ENCODE peak calls at places on chromosomes 3 and 15, in five cellular contexts. V, U, J, Q and O are unnamed samples.

GRCh38 chr15:49809894-49810594 is 189.2 kb downstream of the DTWD1 start:
- DNase-seq in V (no peak), U (no peak), J (no peak), Q (no peak), O (no peak)

GRCh38 chr3:98692787-98693473 is 70.2 kb upstream of the ST3GAL6 start:
- DNase-seq in V (no peak), U (no peak), J (no peak), Q (no peak), O (no peak)

GRCh38 chr3:184275961-184276910 is at the start of gene ECE2:
- DNase-seq in V (no peak), U (no peak), J (no peak), Q (no peak), O (no peak)

GRCh38 chr15:74179983-74180688 is 6.6 kb downstream of the ISLR start:
- DNase-seq in V (no peak), U (no peak), J (no peak), Q (no peak), O (no peak)

GRCh38 chr3:45664558-45664957 is 24.6 kb upstream of the SACM1L start:
- DNase-seq in V (no peak), U (no peak), J (no peak), Q (no peak), O (no peak)

GRCh38 chr15:85570331-85570730 is 189.9 kb downstream of the AKAP13 start:
- DNase-seq in V (no peak), U (no peak), J (no peak), Q (no peak), O (no peak)

GRCh38 chr15:59550961-59551360 is 60.6 kb upstream of the GCNT3 start:
- DNase-seq in V (no peak), U (no peak), J (no peak), Q (no peak), O (no peak)

GRCh38 chr3:1571736-1572135 is 478.9 kb downstream of the CNTN6 start:
- DNase-seq in V (no peak), U (no peak), J (no peak), Q (no peak), O (no peak)

GRCh38 chr3:177123820-177124219 is 73.5 kb downstream of the TBL1XR1 start:
- DNase-seq in V (no peak), U (no peak), J (no peak), Q (no peak), O (no peak)

GRCh38 chr3:62622553-62623174 is 249.3 kb upstream of the FEZF2 start:
- DNase-seq in V (peak), U (no peak), J (no peak), Q (no peak), O (no peak)

GRCh38 chr15:77019476-77020331 is 24.8 kb downstream of the PSTPIP1 start:
- DNase-seq in V (no peak), U (no peak), J (no peak), Q (no peak), O (no peak)

GRCh38 chr3:64220161-64220560 is 5.1 kb downstream of the PRICKLE2 start:
- DNase-seq in V (no peak), U (no peak), J (no peak), Q (no peak), O (no peak)

GRCh38 chr3:117656391-117656790 is 946.8 kb downstream of the TUSC7 start:
- DNase-seq in V (no peak), U (no peak), J (no peak), Q (no peak), O (no peak)

GRCh38 chr3:4720316-4721075 is 227.3 kb downstream of the ITPR1 start:
- DNase-seq in V (no peak), U (no peak), J (no peak), Q (peak), O (no peak)

GRCh38 chr15:69398541-69398940 is 15.6 kb upstream of the KIF23 start:
- DNase-seq in V (no peak), U (no peak), J (no peak), Q (no peak), O (no peak)

GRCh38 chr3:184599143-184599542 is 37.6 kb downstream of the EPHB3 start:
- DNase-seq in V (no peak), U (no peak), J (no peak), Q (no peak), O (no peak)

GRCh38 chr15:64152507-64153387 is 1.2 kb downstream of the SNX22 start:
- DNase-seq in V (no peak), U (no peak), J (no peak), Q (no peak), O (no peak)

GRCh38 chr15:27324871-27325270 is 353.9 kb downstream of the GABRG3 start:
- DNase-seq in V (no peak), U (no peak), J (no peak), Q (no peak), O (no peak)

GRCh38 chr3:13708871-13709595 is 160.1 kb downstream of the FBLN2 start:
- DNase-seq in V (no peak), U (no peak), J (peak), Q (no peak), O (no peak)

GRCh38 chr3:11430207-11430606 is 158.0 kb downstream of the ATG7 start:
- DNase-seq in V (no peak), U (no peak), J (no peak), Q (no peak), O (no peak)

GRCh38 chr3:128489860-128490649 is 2.9 kb downstream of the GATA2 start:
- DNase-seq in V (no peak), U (peak), J (no peak), Q (no peak), O (peak)

GRCh38 chr15:44798815-44799214 is 62.5 kb downstream of the TRIM69 start:
- DNase-seq in V (no peak), U (no peak), J (no peak), Q (no peak), O (no peak)

GRCh38 chr3:52845157-52845556 is 10.3 kb upstream of the MUSTN1 start:
- DNase-seq in V (no peak), U (no peak), J (no peak), Q (peak), O (no peak)

GRCh38 chr3:186487819-186488218 is 56.4 kb downstream of the CRYGS start:
- DNase-seq in V (no peak), U (no peak), J (no peak), Q (no peak), O (no peak)

GRCh38 chr3:45690331-45691035 is 1.3 kb downstream of the SACM1L start:
- DNase-seq in V (no peak), U (no peak), J (no peak), Q (no peak), O (no peak)

DNA sequence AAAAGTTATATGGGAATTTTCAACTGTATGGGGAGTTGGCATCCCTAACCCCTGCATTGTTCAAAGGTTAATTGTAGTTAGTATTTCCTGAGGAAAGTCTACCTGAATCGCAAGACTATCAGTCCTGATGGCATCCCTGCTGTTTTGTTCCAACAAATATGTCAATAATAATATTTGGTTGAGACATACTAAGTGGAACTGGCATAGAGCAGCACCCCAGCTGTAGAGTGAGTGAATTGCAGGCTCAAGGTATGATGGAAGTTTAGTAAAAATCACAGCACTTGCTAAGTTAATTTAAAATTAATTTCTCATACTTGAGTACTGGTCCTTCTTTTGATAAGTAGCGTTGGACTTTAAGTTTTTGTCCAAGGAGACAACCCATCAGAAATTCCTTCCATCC is 18.0 kb upstream of the COMMD2 start:
- DNase-seq in V (no peak), U (no peak), J (no peak), Q (no peak), O (no peak)
- TF ChIP-seq CTCF in V (no peak), U (no peak), J (no peak), Q (no peak), O (no peak)

GRCh38 chr3:17687585-17687984 is 54.8 kb downstream of the TBC1D5 start:
- DNase-seq in V (no peak), U (no peak), J (no peak), Q (no peak), O (no peak)

GRCh38 chr3:17686613-17687012 is 55.8 kb downstream of the TBC1D5 start:
- DNase-seq in V (no peak), U (no peak), J (no peak), Q (no peak), O (no peak)
- TF ChIP-seq CTCF in V (peak), U (peak), J (peak), Q (no peak), O (no peak)

GRCh38 chr3:171432548-171432947 is 27.7 kb downstream of the TNIK start:
- DNase-seq in V (no peak), U (no peak), J (no peak), Q (no peak), O (no peak)
- TF ChIP-seq CTCF in V (no peak), U (no peak), J (no peak), Q (no peak), O (no peak)

DNA sequence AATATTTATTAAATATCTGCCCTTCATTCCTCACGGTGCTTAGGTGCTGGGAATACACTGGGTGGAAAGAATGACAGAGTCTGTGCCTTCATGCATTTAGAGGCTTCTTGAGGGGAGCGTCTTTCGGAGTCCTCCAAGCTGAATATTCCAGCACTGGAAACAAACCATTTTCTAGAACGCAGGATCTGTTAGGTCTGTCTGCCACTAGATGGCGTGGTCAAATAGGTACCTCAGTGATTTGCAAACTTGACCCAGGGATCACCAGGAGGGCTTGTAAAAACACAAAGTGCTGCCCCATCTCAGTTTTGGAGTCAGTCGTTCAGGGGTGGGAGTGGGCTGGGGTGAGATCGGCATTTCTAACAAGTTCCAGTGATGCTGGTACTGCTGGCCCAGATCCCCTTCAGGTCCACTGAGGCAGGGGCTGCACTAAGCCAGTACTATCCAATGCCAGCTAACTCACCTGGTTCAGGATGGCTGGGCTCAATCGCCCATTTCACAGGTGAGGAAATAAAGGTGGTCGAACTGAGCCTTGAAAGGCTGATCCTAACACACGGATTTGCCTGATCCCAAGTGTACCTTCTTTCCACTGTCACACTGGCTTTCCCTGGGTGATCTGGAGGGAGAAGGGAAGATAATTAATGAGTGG is 14.8 kb downstream of the ARNT2 start:
- DNase-seq in V (peak), U (peak), J (no peak), Q (no peak), O (no peak)
- TF ChIP-seq CTCF in V (peak), U (peak), J (peak), Q (peak), O (no peak)

GRCh38 chr15:42090375-42090774 is 4.0 kb downstream of the PLA2G4D start:
- DNase-seq in V (no peak), U (no peak), J (no peak), Q (no peak), O (no peak)
- TF ChIP-seq CTCF in V (no peak), U (no peak), J (no peak), Q (no peak), O (no peak)

GRCh38 chr3:178201714-178202113 is 334.5 kb upstream of the KCNMB2 start:
- DNase-seq in V (no peak), U (no peak), J (no peak), Q (no peak), O (no peak)
- TF ChIP-seq CTCF in V (no peak), U (no peak), J (no peak), Q (no peak), O (no peak)

GRCh38 chr3:132394334-132394733 is 23.0 kb upstream of the DNAJC13 start:
- DNase-seq in V (no peak), U (no peak), J (no peak), Q (no peak), O (no peak)
- TF ChIP-seq CTCF in V (no peak), U (no peak), J (no peak), Q (no peak), O (no peak)